ENCODE peak calls at places on chromosomes 4 and X, in six cellular contexts. One of them, this sample, is unnamed.
A peak's percentile ranks its signal among the peaks of the same experiment; 100 is the strongest.

GRCh38 chrX:120512627-120513026 is 43.5 kb upstream of the LAMP2 start:
- DNase-seq in SK-MEL-5: no peak
- DNase-seq in CD4-positive, alpha-beta T cell: no peak
- DNase-seq in ELR: no peak
- DNase-seq in cerebellum: no peak
- DNase-seq in astrocyte of the spinal cord: no peak
- DNase-seq in this sample: no peak

GRCh38 chrX:103687073-103687695 is 685 bp upstream of the MORF4L2 start:
- DNase-seq in CD4-positive, alpha-beta T cell: peak; percentile 85
- DNase-seq in SK-MEL-5: no peak
- DNase-seq in astrocyte of the spinal cord: no peak
- DNase-seq in cerebellum: peak; percentile 72
- DNase-seq in ELR: peak; percentile 76
- DNase-seq in this sample: peak; percentile 79

GRCh38 chr4:38488891-38489861 is 174.8 kb upstream of the KLF3 start:
- DNase-seq in ELR: no peak
- DNase-seq in astrocyte of the spinal cord: no peak
- DNase-seq in CD4-positive, alpha-beta T cell: no peak
- DNase-seq in SK-MEL-5: peak; percentile 18
- DNase-seq in cerebellum: no peak
- DNase-seq in this sample: no peak

GRCh38 chr4:78936989-78937388 is 2.2 kb downstream of the PAQR3 start:
- DNase-seq in cerebellum: no peak
- DNase-seq in SK-MEL-5: no peak
- DNase-seq in astrocyte of the spinal cord: no peak
- DNase-seq in ELR: no peak
- DNase-seq in CD4-positive, alpha-beta T cell: no peak
- DNase-seq in this sample: no peak

GRCh38 chr4:4887426-4887825 is 28.0 kb downstream of the MSX1 start:
- DNase-seq in astrocyte of the spinal cord: no peak
- DNase-seq in ELR: no peak
- DNase-seq in cerebellum: no peak
- DNase-seq in SK-MEL-5: no peak
- DNase-seq in CD4-positive, alpha-beta T cell: no peak
- DNase-seq in this sample: no peak

GRCh38 chrX:44503550-44503949 is 39.1 kb downstream of the FUNDC1 start:
- DNase-seq in cerebellum: no peak
- DNase-seq in astrocyte of the spinal cord: no peak
- DNase-seq in SK-MEL-5: no peak
- DNase-seq in CD4-positive, alpha-beta T cell: no peak
- DNase-seq in ELR: no peak
- DNase-seq in this sample: no peak

GRCh38 chr4:175412744-175413143 is 399.3 kb downstream of the GPM6A start:
- DNase-seq in ELR: peak; percentile 72
- DNase-seq in cerebellum: no peak
- DNase-seq in CD4-positive, alpha-beta T cell: no peak
- DNase-seq in SK-MEL-5: no peak
- DNase-seq in astrocyte of the spinal cord: peak; percentile 89
- DNase-seq in this sample: no peak

GRCh38 chr4:7823416-7823824 is 116.2 kb downstream of the AFAP1 start:
- DNase-seq in astrocyte of the spinal cord: no peak
- DNase-seq in ELR: no peak
- DNase-seq in cerebellum: peak; percentile 37
- DNase-seq in CD4-positive, alpha-beta T cell: no peak
- DNase-seq in SK-MEL-5: no peak
- DNase-seq in this sample: no peak

GRCh38 chr4:107643021-107643420 is 77.0 kb downstream of the PAPSS1 start:
- DNase-seq in CD4-positive, alpha-beta T cell: no peak
- DNase-seq in ELR: no peak
- DNase-seq in SK-MEL-5: no peak
- DNase-seq in cerebellum: no peak
- DNase-seq in astrocyte of the spinal cord: no peak
- DNase-seq in this sample: no peak

GRCh38 chrX:24498181-24498580 is 33.1 kb downstream of the PDK3 start:
- DNase-seq in ELR: peak; percentile 28
- DNase-seq in CD4-positive, alpha-beta T cell: no peak
- DNase-seq in cerebellum: peak; percentile 12
- DNase-seq in SK-MEL-5: peak; percentile 68
- DNase-seq in astrocyte of the spinal cord: peak; percentile 23
- DNase-seq in this sample: no peak

GRCh38 chr4:15753786-15754185 is 24.3 kb upstream of the CD38 start:
- DNase-seq in cerebellum: no peak
- DNase-seq in SK-MEL-5: no peak
- DNase-seq in ELR: peak; percentile 40
- DNase-seq in CD4-positive, alpha-beta T cell: no peak
- DNase-seq in astrocyte of the spinal cord: no peak
- DNase-seq in this sample: no peak

GRCh38 chrX:46961574-46962279 is 49.5 kb downstream of the JADE3 start:
- DNase-seq in astrocyte of the spinal cord: no peak
- DNase-seq in ELR: no peak
- DNase-seq in CD4-positive, alpha-beta T cell: no peak
- DNase-seq in cerebellum: no peak
- DNase-seq in SK-MEL-5: no peak
- DNase-seq in this sample: no peak

GRCh38 chrX:140524556-140524955 is 19.7 kb upstream of the SOX3 start:
- DNase-seq in SK-MEL-5: no peak
- DNase-seq in cerebellum: no peak
- DNase-seq in CD4-positive, alpha-beta T cell: no peak
- DNase-seq in astrocyte of the spinal cord: peak; percentile 19
- DNase-seq in ELR: peak; percentile 82
- DNase-seq in this sample: no peak

GRCh38 chr4:87543835-87544461 is 14.8 kb upstream of the SPARCL1 start:
- DNase-seq in astrocyte of the spinal cord: peak; percentile 65
- DNase-seq in CD4-positive, alpha-beta T cell: no peak
- DNase-seq in SK-MEL-5: peak; percentile 83
- DNase-seq in cerebellum: peak; percentile 66
- DNase-seq in ELR: peak; percentile 62
- DNase-seq in this sample: no peak

GRCh38 chrX:150697641-150698040 is 4.4 kb downstream of the MTMR1 start:
- DNase-seq in CD4-positive, alpha-beta T cell: no peak
- DNase-seq in cerebellum: no peak
- DNase-seq in astrocyte of the spinal cord: no peak
- DNase-seq in ELR: no peak
- DNase-seq in SK-MEL-5: no peak
- DNase-seq in this sample: no peak